ENCODE peak calls at places on chromosomes 11 and 22, in five cellular contexts. X, M, L, U and R are unnamed samples.

GRCh38 chr22:44019416-44019815 is 4.7 kb upstream of the PARVB start:
- DNase-seq in X (no peak), M (no peak), L (no peak), U (no peak), R (no peak)

GRCh38 chr22:45120931-45121330 is 42.8 kb upstream of the NUP50 start:
- DNase-seq in X (no peak), M (no peak), L (no peak), U (no peak), R (no peak)

GRCh38 chr11:71331631-71332030 is 79.3 kb upstream of the SHANK2 start:
- DNase-seq in X (no peak), M (peak), L (no peak), U (no peak), R (no peak)

GRCh38 chr11:60657880-60658279 is 41.5 kb upstream of the MS4A8 start:
- DNase-seq in X (no peak), M (no peak), L (no peak), U (no peak), R (peak)

GRCh38 chr11:31262761-31263160 is 106.8 kb downstream of the DCDC1 start:
- DNase-seq in X (no peak), M (no peak), L (no peak), U (no peak), R (no peak)

GRCh38 chr11:66443602-66444001 is 5.0 kb upstream of the MRPL11 start:
- DNase-seq in X (no peak), M (no peak), L (no peak), U (no peak), R (no peak)

GRCh38 chr11:11876458-11876857 is 34.7 kb downstream of the USP47 start:
- DNase-seq in X (no peak), M (peak), L (no peak), U (no peak), R (no peak)

GRCh38 chr11:94851864-94852581 is 83.9 kb downstream of the AMOTL1 start:
- DNase-seq in X (no peak), M (no peak), L (no peak), U (no peak), R (no peak)

GRCh38 chr22:40128989-40129388 is 48.7 kb upstream of the TNRC6B start:
- DNase-seq in X (no peak), M (no peak), L (no peak), U (no peak), R (peak)

GRCh38 chr11:94504689-94505293 is 7.5 kb upstream of the C11orf97 start:
- DNase-seq in X (no peak), M (no peak), L (no peak), U (no peak), R (peak)

GRCh38 chr11:19777342-19778102 is 64.9 kb downstream of the NAV2 start:
- DNase-seq in X (no peak), M (peak), L (no peak), U (no peak), R (peak)

GRCh38 chr11:316031-316701 is 2.3 kb downstream of the IFITM1 start:
- DNase-seq in X (no peak), M (no peak), L (no peak), U (peak), R (no peak)

GRCh38 chr22:22802346-22802970 is 85.2 kb upstream of the IGLL5 start:
- DNase-seq in X (peak), M (no peak), L (no peak), U (no peak), R (peak)

GRCh38 chr22:27489265-27489675 is 312.3 kb downstream of the MN1 start:
- DNase-seq in X (no peak), M (peak), L (no peak), U (no peak), R (peak)

GRCh38 chr22:23531966-23532735 is 47.9 kb downstream of the IGLL1 start:
- DNase-seq in X (no peak), M (peak), L (no peak), U (peak), R (no peak)

GRCh38 chr11:47498584-47499152 is 49.7 kb upstream of the RAPSN start:
- DNase-seq in X (no peak), M (no peak), L (no peak), U (no peak), R (no peak)

GRCh38 chr22:21940521-21940920 is 12.1 kb downstream of the PPM1F start:
- DNase-seq in X (no peak), M (no peak), L (peak), U (no peak), R (no peak)

GRCh38 chr11:26846222-26846621 is 124.4 kb upstream of the SLC5A12 start:
- DNase-seq in X (no peak), M (no peak), L (no peak), U (no peak), R (no peak)

GRCh38 chr11:107996025-107996776 is 12.5 kb upstream of the CUL5 start:
- DNase-seq in X (no peak), M (no peak), L (no peak), U (no peak), R (peak)

GRCh38 chr11:47477323-47477722 is 28.4 kb upstream of the RAPSN start:
- DNase-seq in X (no peak), M (no peak), L (no peak), U (no peak), R (no peak)

GRCh38 chr22:38309614-38310517 is 7.4 kb downstream of the CSNK1E start:
- DNase-seq in X (no peak), M (no peak), L (no peak), U (peak), R (no peak)

GRCh38 chr11:6443269-6444003 is 2.6 kb upstream of the HPX start:
- DNase-seq in X (peak), M (peak), L (peak), U (peak), R (peak)

GRCh38 chr11:1227551-1228182 is 4.8 kb downstream of the MUC5B start:
- DNase-seq in X (no peak), M (no peak), L (no peak), U (no peak), R (no peak)

GRCh38 chr11:17013548-17014320 is 480 bp downstream of the PLEKHA7 start:
- DNase-seq in X (no peak), M (no peak), L (no peak), U (peak), R (peak)

GRCh38 chr11:108818971-108819370 is 154.1 kb downstream of the DDX10 start:
- DNase-seq in X (no peak), M (no peak), L (no peak), U (no peak), R (no peak)

GRCh38 chr22:37431811-37432707 is 4.8 kb upstream of the ELFN2 start:
- DNase-seq in X (peak), M (peak), L (no peak), U (no peak), R (no peak)

GRCh38 chr11:296206-296975 is 2.9 kb downstream of the IFITM5 start:
- DNase-seq in X (no peak), M (no peak), L (no peak), U (peak), R (no peak)

GRCh38 chr11:9861860-9862725 is 198.2 kb downstream of the SWAP70 start:
- DNase-seq in X (peak), M (peak), L (peak), U (no peak), R (peak)

GRCh38 chr11:73383249-73384126 is 7.3 kb downstream of the RELT start:
- DNase-seq in X (no peak), M (no peak), L (no peak), U (no peak), R (peak)

GRCh38 chr11:44946268-44946667 is 4.4 kb downstream of the TP53I11 start:
- DNase-seq in X (no peak), M (no peak), L (no peak), U (no peak), R (no peak)

GRCh38 chr11:64620286-64620962 is 29.4 kb downstream of the SLC22A12 start:
- DNase-seq in X (no peak), M (no peak), L (no peak), U (peak), R (peak)

GRCh38 chr11:113885897-113886296 is 10.5 kb upstream of the USP28 start:
- DNase-seq in X (no peak), M (peak), L (no peak), U (no peak), R (no peak)

GRCh38 chr11:10658621-10659338 is 34.8 kb downstream of the IRAG1 start:
- DNase-seq in X (no peak), M (no peak), L (no peak), U (no peak), R (no peak)

GRCh38 chr11:67006029-67006884 is 16.7 kb upstream of the SYT12 start:
- DNase-seq in X (no peak), M (peak), L (no peak), U (no peak), R (no peak)

GRCh38 chr11:11211186-11211585 is 141.9 kb downstream of the CSNK2A3 start:
- DNase-seq in X (no peak), M (no peak), L (no peak), U (no peak), R (no peak)

GRCh38 chr11:114340311-114341131 is 44.3 kb downstream of the NNMT start:
- DNase-seq in X (no peak), M (peak), L (peak), U (peak), R (peak)